ENCODE peak calls at places on chromosomes 4 and X, in seven cellular contexts. P, S, V, K, R, A and Z are unnamed samples.

GRCh38 chrX:44903107-44903506 is 30.1 kb downstream of the KDM6A start:
- DNase-seq in P (peak; percentile 81), S (no peak), V (no peak), K (no peak), R (no peak), A (peak; percentile 39), Z (peak; percentile 20)

GRCh38 chrX:69163936-69164741 is 1.1 kb downstream of the PJA1 start:
- DNase-seq in P (peak; percentile 14), S (no peak), V (peak; percentile 58), K (no peak), R (peak; percentile 33), A (peak; percentile 36), Z (peak; percentile 82)

GRCh38 chr4:184396001-184396400 is 78.3 kb downstream of the IRF2 start:
- DNase-seq in P (no peak), S (no peak), V (no peak), K (no peak), R (no peak), A (peak; percentile 64), Z (no peak)

GRCh38 chrX:37060999-37061398 is 52.8 kb downstream of the FAM47C start:
- DNase-seq in P (peak; percentile 22), S (no peak), V (no peak), K (peak; percentile 66), R (peak; percentile 7), A (no peak), Z (peak; percentile 73)

GRCh38 chr4:23789765-23790164 is 100.1 kb downstream of the PPARGC1A start:
- DNase-seq in P (peak; percentile 43), S (peak; percentile 64), V (no peak), K (no peak), R (peak; percentile 65), A (no peak), Z (no peak)

GRCh38 chr4:189305500-189305899 is 635.2 kb upstream of the FRG1 start:
- DNase-seq in P (no peak), S (no peak), V (no peak), K (no peak), R (no peak), A (no peak), Z (no peak)

GRCh38 chr4:3045500-3045850 is 28.9 kb downstream of the HTT-AS start:
- DNase-seq in P (peak; percentile 93), S (peak; percentile 89), V (peak; percentile 65), K (no peak), R (peak; percentile 50), A (peak; percentile 72), Z (no peak)

GRCh38 chrX:64536740-64537139 is 141.5 kb upstream of the MTMR8 start:
- DNase-seq in P (no peak), S (no peak), V (no peak), K (no peak), R (no peak), A (no peak), Z (no peak)

GRCh38 chrX:40855411-40855810 is 120.1 kb upstream of the MED14 start:
- DNase-seq in P (no peak), S (no peak), V (no peak), K (no peak), R (no peak), A (no peak), Z (peak; percentile 93)

GRCh38 chr4:83219344-83219990 is 65.1 kb downstream of the COQ2 start:
- DNase-seq in P (no peak), S (no peak), V (peak; percentile 14), K (no peak), R (peak; percentile 50), A (peak; percentile 54), Z (no peak)

GRCh38 chr4:3257691-3258482 is 8.9 kb downstream of the MSANTD1 start:
- DNase-seq in P (no peak), S (peak; percentile 33), V (no peak), K (no peak), R (no peak), A (peak; percentile 6), Z (no peak)

GRCh38 chr4:163196904-163197505 is 30.3 kb upstream of the NAF1 start:
- DNase-seq in P (no peak), S (no peak), V (no peak), K (no peak), R (no peak), A (no peak), Z (no peak)

GRCh38 chrX:49840679-49841078 is 11.6 kb downstream of the PAGE4 start:
- DNase-seq in P (peak; percentile 14), S (no peak), V (peak; percentile 22), K (peak; percentile 90), R (peak; percentile 91), A (peak; percentile 13), Z (peak; percentile 86)

GRCh38 chrX:13373807-13374187 is 53.9 kb upstream of the ATXN3L start:
- DNase-seq in P (peak; percentile 62), S (no peak), V (no peak), K (no peak), R (no peak), A (no peak), Z (no peak)

GRCh38 chr4:149964001-149964400 is 114.2 kb upstream of the DCLK2 start:
- DNase-seq in P (no peak), S (no peak), V (no peak), K (no peak), R (no peak), A (no peak), Z (no peak)

GRCh38 chrX:39309721-39310152 is 508.5 kb downstream of the MID1IP1 start:
- DNase-seq in P (peak; percentile 57), S (no peak), V (peak; percentile 39), K (no peak), R (no peak), A (no peak), Z (no peak)

GRCh38 chr4:184668511-184669114 is 19.1 kb downstream of the PRIMPOL start:
- DNase-seq in P (no peak), S (no peak), V (no peak), K (no peak), R (no peak), A (no peak), Z (no peak)

GRCh38 chr4:112284166-112284565 is 1.5 kb downstream of the TIFA start:
- DNase-seq in P (no peak), S (no peak), V (no peak), K (no peak), R (no peak), A (no peak), Z (peak; percentile 7)

GRCh38 chrX:101079223-101079622 is 544 bp downstream of the TMEM35A start:
- DNase-seq in P (no peak), S (no peak), V (no peak), K (no peak), R (no peak), A (no peak), Z (no peak)

GRCh38 chr4:15396157-15396800 is 31.6 kb upstream of the C1QTNF7 start:
- DNase-seq in P (peak; percentile 60), S (no peak), V (peak; percentile 43), K (peak; percentile 89), R (peak; percentile 39), A (peak; percentile 19), Z (peak; percentile 70)

GRCh38 chr4:143185253-143186107 is 763 bp downstream of the USP38 start:
- DNase-seq in P (no peak), S (peak; percentile 54), V (no peak), K (peak; percentile 81), R (no peak), A (no peak), Z (peak; percentile 38)

DNA sequence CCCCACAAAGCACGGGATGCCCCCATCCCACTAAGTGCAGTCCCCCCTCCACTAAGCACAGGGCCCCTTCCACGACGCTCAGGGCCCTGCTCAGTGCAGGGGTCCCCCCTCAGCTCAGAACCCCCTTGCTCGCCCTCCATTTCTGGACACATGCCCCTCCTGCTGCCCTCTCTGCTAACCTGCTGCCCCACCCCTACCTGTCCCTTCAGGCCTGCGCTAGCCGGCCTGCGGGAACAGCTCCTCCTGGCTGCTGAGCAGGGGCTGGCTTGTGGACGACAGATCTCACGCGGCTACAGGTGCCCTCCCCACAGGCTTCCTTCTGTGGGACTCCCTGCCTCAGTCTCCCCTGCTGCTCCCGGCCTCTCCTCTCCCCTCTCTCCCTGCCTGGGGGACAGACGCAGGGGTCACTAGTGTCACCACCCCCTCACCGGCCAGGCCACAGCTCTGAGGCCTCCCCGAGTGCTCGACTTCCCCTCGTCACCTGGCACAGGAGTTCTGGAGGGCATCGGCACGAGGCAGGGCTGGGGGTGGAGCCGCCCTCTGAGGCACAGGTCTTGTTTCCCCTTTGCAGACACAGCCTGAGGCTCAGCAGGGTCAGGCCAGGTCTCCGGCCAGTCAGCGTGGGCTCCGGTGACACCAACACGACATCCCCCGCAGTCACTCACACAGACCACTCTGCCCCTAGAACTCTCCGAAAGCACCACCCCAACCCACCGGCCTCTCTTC is 21.6 kb downstream of the GAK start:
- DNase-seq in P (no peak), S (peak; percentile 32), V (no peak), K (no peak), R (no peak), A (no peak), Z (no peak)
- H3K36me3 ChIP-seq in P (peaks cover 13% of the 10 kb centered on the region), S (peaks cover 4% of the 10 kb centered on the region), V (peaks cover 25% of the 10 kb centered on the region), K (peaks cover 13% of the 10 kb centered on the region), R (peaks cover 11% of the 10 kb centered on the region), A (peaks cover 37% of the 10 kb centered on the region), Z (peaks cover 19% of the 10 kb centered on the region)

GRCh38 chr4:36704289-36704688 is 422.9 kb downstream of the DTHD1 start:
- DNase-seq in P (no peak), S (no peak), V (no peak), K (no peak), R (no peak), A (no peak), Z (no peak)

GRCh38 chr4:36712013-36712412 is 430.6 kb downstream of the DTHD1 start:
- DNase-seq in P (no peak), S (no peak), V (no peak), K (no peak), R (no peak), A (no peak), Z (peak; percentile 28)

GRCh38 chr4:36709986-36710385 is 428.6 kb downstream of the DTHD1 start:
- DNase-seq in P (no peak), S (no peak), V (no peak), K (no peak), R (no peak), A (no peak), Z (no peak)
- H3K27me3 ChIP-seq in P (no peaks in the 10 kb centered on the region), S (no peaks in the 10 kb centered on the region), V (no peaks in the 10 kb centered on the region), K (peaks cover 9% of the 10 kb centered on the region), R (no peaks in the 10 kb centered on the region), A (no peaks in the 10 kb centered on the region), Z (no peaks in the 10 kb centered on the region)

DNA sequence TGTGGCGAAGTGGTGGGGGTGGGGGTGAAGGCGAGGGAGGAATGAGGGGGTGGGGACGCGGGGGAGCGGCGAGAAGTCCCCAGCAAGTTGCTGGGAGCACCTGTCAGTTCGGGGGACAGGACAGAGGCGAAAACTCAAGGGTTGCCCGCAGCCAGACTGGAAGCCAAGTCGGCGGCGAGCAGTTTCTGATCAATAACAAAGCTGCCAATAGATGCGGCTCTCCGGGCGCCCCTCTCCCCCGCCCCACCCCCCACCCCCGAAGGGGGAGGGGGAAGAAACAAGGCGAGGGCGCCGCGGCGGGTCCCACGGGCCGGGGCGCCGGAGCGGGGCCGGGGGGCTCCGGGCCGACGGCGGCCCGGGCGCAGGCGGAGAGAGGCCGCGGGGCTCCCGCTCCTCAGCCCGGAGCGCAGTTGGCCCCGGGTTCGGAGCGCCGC is 414 bp downstream of the PDGFC start:
- DNase-seq in P (no peak), S (peak; percentile 55), V (no peak), K (peak; percentile 80), R (peak; percentile 39), A (no peak), Z (no peak)
- H3K4me3 ChIP-seq in P (peak overlapping the region; percentile 92), S (peak overlapping the region; percentile 99), V (no peak overlapping the region), K (peak overlapping the region; percentile 86), R (peak overlapping the region; percentile 49), A (no peak overlapping the region), Z (peak overlapping the region; percentile 61)

DNA sequence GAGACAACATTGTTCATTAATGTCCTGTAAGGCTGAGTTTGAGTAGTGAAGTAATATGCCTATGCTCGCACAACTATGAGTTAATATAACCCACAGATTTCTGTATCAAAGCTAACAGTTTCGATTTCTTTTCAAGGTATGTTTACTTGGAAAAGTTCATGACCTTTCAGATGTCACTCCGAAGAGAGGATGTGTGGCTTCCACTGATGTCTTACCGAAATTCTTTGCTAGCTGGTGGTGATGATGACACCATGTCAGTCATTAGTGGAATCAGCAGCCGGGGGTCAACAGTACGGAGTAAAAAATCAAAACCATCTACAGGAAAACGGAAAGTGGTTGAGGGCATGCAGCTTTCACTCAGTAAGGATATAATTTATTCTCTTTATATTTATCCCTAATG is 124.9 kb downstream of the STAG2 start:
- DNase-seq in P (no peak), S (no peak), V (peak; percentile 7), K (no peak), R (no peak), A (no peak), Z (no peak)
- H3K36me3 ChIP-seq in P (peaks cover 9% of the 10 kb centered on the region), S (peaks cover 2% of the 10 kb centered on the region), V (peaks cover 6% of the 10 kb centered on the region), K (peaks cover 76% of the 10 kb centered on the region), R (peaks cover 2% of the 10 kb centered on the region), A (peaks cover 1% of the 10 kb centered on the region), Z (peaks cover 83% of the 10 kb centered on the region)